ENCODE peak calls at places on chromosomes 3 and 15, in ten cellular contexts. Y is body of pancreas, L is mesenteric fat pad, R is esophagus squamous epithelium, U is mucosa of descending colon, D is HEK293T, Q is memory B cell, B is EH, C is NCI-H460, I is amniotic stem cell. M is an unnamed sample.

GRCh38 chr3:13879946-13880810 is at the start of gene WNT7A:
- DNase-seq in D (peak), R (no peak), U (no peak), I (no peak), C (peak), Y (no peak), Q (peak), B (no peak), L (peak), M (peak)

GRCh38 chr3:160179906-160180305 is 45.3 kb upstream of the C3orf80 start:
- DNase-seq in L (no peak), R (no peak), Y (no peak), Q (no peak), I (no peak), D (no peak), B (peak), U (no peak), C (no peak), M (no peak)

GRCh38 chr3:138180375-138181029 is 5.8 kb upstream of the DBR1 start:
- DNase-seq in B (peak), U (no peak), D (peak), C (peak), L (no peak), R (no peak), I (no peak), Q (no peak), Y (peak), M (peak)

GRCh38 chr3:8451696-8452095 is 49.9 kb upstream of the LMCD1 start:
- DNase-seq in B (peak), D (no peak), L (no peak), Y (no peak), R (no peak), Q (no peak), U (no peak), C (no peak), I (no peak), M (no peak)

GRCh38 chr15:31327674-31328424 is 1.2 kb downstream of the KLF13 start:
- DNase-seq in B (peak), R (no peak), L (no peak), Q (peak), D (peak), Y (peak), C (peak), U (peak), I (no peak), M (peak)

GRCh38 chr3:183116051-183116614 is 16.8 kb upstream of the MCCC1 start:
- DNase-seq in B (no peak), L (no peak), C (peak), I (no peak), R (no peak), U (peak), Q (peak), Y (peak), D (no peak), M (peak)

GRCh38 chr3:172082269-172082668 is 42.9 kb downstream of the FNDC3B start:
- DNase-seq in C (no peak), R (no peak), L (no peak), D (no peak), U (no peak), Q (no peak), B (peak), I (peak), Y (peak), M (no peak)

GRCh38 chr3:55704521-55704920 is 217.4 kb upstream of the WNT5A start:
- DNase-seq in C (no peak), R (no peak), I (peak), Y (no peak), L (no peak), D (no peak), U (no peak), Q (no peak), B (peak), M (no peak)

GRCh38 chr15:20367093-20367492 is 174.5 kb downstream of the GOLGA6L6 start:
- DNase-seq in C (no peak), U (no peak), I (no peak), B (no peak), D (no peak), L (no peak), Y (no peak), Q (no peak), R (no peak), M (no peak)

GRCh38 chr3:59251899-59252298 is 202.1 kb upstream of the CFAP20DC start:
- DNase-seq in B (no peak), I (no peak), Y (no peak), U (no peak), Q (no peak), D (no peak), L (no peak), C (no peak), R (no peak), M (no peak)

GRCh38 chr3:136910697-136911096 is 47.1 kb upstream of the IL20RB start:
- DNase-seq in Q (no peak), C (no peak), D (no peak), I (no peak), U (no peak), Y (no peak), R (no peak), L (no peak), B (no peak), M (no peak)

GRCh38 chr3:46613313-46614005 is 1.1 kb downstream of the FAM240A start:
- DNase-seq in Q (no peak), R (no peak), D (no peak), U (no peak), Y (no peak), C (no peak), I (no peak), L (no peak), B (no peak), M (no peak)

GRCh38 chr3:37751967-37752660 is 109.6 kb upstream of the CTDSPL start:
- DNase-seq in L (no peak), Q (no peak), C (no peak), R (no peak), U (no peak), D (no peak), I (no peak), B (no peak), Y (no peak), M (no peak)

GRCh38 chr15:74384566-74385441 is 17.4 kb upstream of the CYP11A1 start:
- DNase-seq in Q (peak), D (no peak), R (no peak), C (no peak), B (peak), U (peak), Y (no peak), I (no peak), L (no peak), M (no peak)

GRCh38 chr3:178270838-178271237 is 265.4 kb upstream of the KCNMB2 start:
- DNase-seq in Q (no peak), D (no peak), L (no peak), C (no peak), Y (no peak), U (no peak), R (no peak), I (no peak), B (peak), M (no peak)

GRCh38 chr3:75138345-75138744 is 523.9 kb upstream of the CNTN3 start:
- DNase-seq in R (no peak), U (no peak), Q (no peak), D (no peak), C (no peak), Y (no peak), L (no peak), B (no peak), I (no peak), M (no peak)

GRCh38 chr3:132088291-132088690 is 53.5 kb upstream of the CPNE4 start:
- DNase-seq in U (no peak), B (no peak), C (no peak), R (no peak), Q (no peak), Y (no peak), I (no peak), D (no peak), L (no peak), M (no peak)

GRCh38 chr15:63086271-63086670 is 35.4 kb upstream of the LACTB start:
- DNase-seq in Y (no peak), L (no peak), C (no peak), U (no peak), I (no peak), B (peak), Q (no peak), D (no peak), R (no peak), M (no peak)

GRCh38 chr15:96053039-96054021 is 277.2 kb upstream of the NR2F2 start:
- DNase-seq in D (peak), L (no peak), I (no peak), U (peak), R (no peak), Y (peak), Q (no peak), B (no peak), C (peak), M (peak)

GRCh38 chr3:30493912-30494311 is 112.5 kb upstream of the TGFBR2 start:
- DNase-seq in Q (no peak), L (no peak), C (no peak), D (no peak), Y (peak), U (no peak), R (no peak), I (peak), B (peak), M (no peak)

GRCh38 chr3:51929420-51930003 is 12.2 kb downstream of the RRP9 start:
- DNase-seq in Y (no peak), D (no peak), C (no peak), B (peak), Q (no peak), I (no peak), R (no peak), U (no peak), L (peak), M (peak)

GRCh38 chr15:66900586-66901310 is 164.7 kb upstream of the SMAD3 start:
- DNase-seq in Q (no peak), U (no peak), C (no peak), B (no peak), Y (no peak), R (no peak), I (no peak), D (no peak), L (peak), M (no peak)

GRCh38 chr3:46892285-46893145 is 15.0 kb downstream of the PTH1R start:
- DNase-seq in Q (no peak), C (peak), L (no peak), D (no peak), I (no peak), U (peak), R (no peak), Y (peak), B (peak), M (no peak)

GRCh38 chr3:32280262-32280910 is 41.9 kb downstream of the CMTM8 start:
- DNase-seq in Q (no peak), L (no peak), R (no peak), D (no peak), U (no peak), B (no peak), Y (no peak), C (no peak), I (no peak), M (no peak)

GRCh38 chr3:193775421-193776077 is 182.5 kb downstream of the OPA1 start:
- DNase-seq in Q (no peak), B (no peak), I (no peak), Y (no peak), D (no peak), U (no peak), L (no peak), R (no peak), C (no peak), M (no peak)

M was measured in HAP-1.